ENCODE peak calls at places on chromosomes 1 and 21, in ten cellular contexts. S is dorsolateral prefrontal cortex; R is T-cell; L is stimulated activated CD4-positive, alpha-beta T cell treated with anti-CD3 and anti-CD28 coated beads, Interleukin-15, amount 100 ng/mL, for 24 hours; C is cardiac muscle cell; G is substantia nigra; U is choroid plexus epithelial cell; N is body of pancreas; D is ureter; B is mucosa of descending colon. W is an unnamed sample.

GRCh38 chr1:235642021-235642942 is 7.3 kb downstream of the GNG4 start:
- DNase-seq in S (no peak), R (peak), L (peak), C (peak), G (no peak), U (peak), N (no peak), D (no peak), B (no peak), W (no peak)

GRCh38 chr1:208541225-208541855 is 297.2 kb upstream of the PLXNA2 start:
- DNase-seq in S (no peak), R (no peak), L (no peak), C (no peak), G (no peak), U (no peak), N (no peak), D (no peak), B (no peak), W (no peak)

GRCh38 chr1:232014941-232015340 is 388.4 kb downstream of the DISC1 start:
- DNase-seq in S (no peak), R (no peak), L (no peak), C (no peak), G (no peak), U (no peak), N (no peak), D (no peak), B (no peak), W (peak)

GRCh38 chr1:25645641-25646400 is 29.2 kb downstream of the MAN1C1 start:
- DNase-seq in S (no peak), R (no peak), L (no peak), C (no peak), G (no peak), U (no peak), N (no peak), D (no peak), B (no peak), W (no peak)

GRCh38 chr1:239909894-239910293 is 181.8 kb upstream of the FMN2 start:
- DNase-seq in S (peak), R (no peak), L (no peak), C (peak), G (no peak), U (peak), N (peak), D (no peak), B (peak), W (no peak)

GRCh38 chr21:41630249-41630648 is 122.3 kb upstream of the TMPRSS2 start:
- DNase-seq in S (no peak), R (no peak), L (no peak), C (peak), G (no peak), U (peak), N (no peak), D (peak), B (peak), W (no peak)

GRCh38 chr1:38235705-38236104 is 189.1 kb upstream of the POU3F1 start:
- DNase-seq in S (no peak), R (no peak), L (no peak), C (peak), G (no peak), U (peak), N (peak), D (no peak), B (no peak), W (no peak)

GRCh38 chr1:163142152-163142551 is 60.6 kb downstream of the RGS5 start:
- DNase-seq in S (no peak), R (no peak), L (no peak), C (no peak), G (no peak), U (no peak), N (no peak), D (no peak), B (no peak), W (no peak)

GRCh38 chr1:226820935-226821718 is 49.3 kb upstream of the PSEN2 start:
- DNase-seq in S (peak), R (no peak), L (no peak), C (peak), G (no peak), U (peak), N (peak), D (peak), B (peak), W (no peak)

GRCh38 chr1:4133541-4133940 is 233.5 kb upstream of the C1orf174 start:
- DNase-seq in S (no peak), R (no peak), L (no peak), C (no peak), G (no peak), U (no peak), N (no peak), D (no peak), B (no peak), W (no peak)

GRCh38 chr1:226635456-226635941 is 86.9 kb downstream of the STUM start:
- DNase-seq in S (no peak), R (no peak), L (peak), C (no peak), G (no peak), U (no peak), N (no peak), D (no peak), B (no peak), W (no peak)

GRCh38 chr1:100481320-100481719 is 56.6 kb upstream of the GPR88 start:
- DNase-seq in S (no peak), R (no peak), L (no peak), C (no peak), G (no peak), U (no peak), N (no peak), D (no peak), B (no peak), W (no peak)

GRCh38 chr1:9058465-9058864 is 11.0 kb downstream of the SLC2A5 start:
- DNase-seq in S (no peak), R (no peak), L (no peak), C (peak), G (no peak), U (peak), N (no peak), D (no peak), B (no peak), W (no peak)

GRCh38 chr21:25838809-25839208 is 104.0 kb downstream of the GABPA start:
- DNase-seq in S (no peak), R (no peak), L (no peak), C (no peak), G (no peak), U (no peak), N (no peak), D (no peak), B (no peak), W (no peak)

GRCh38 chr21:38898422-38899098 is 92.8 kb downstream of the ETS2 start:
- DNase-seq in S (no peak), R (no peak), L (no peak), C (no peak), G (no peak), U (no peak), N (no peak), D (no peak), B (no peak), W (no peak)

W was measured in NCI-H1417 treated with DMSO at 0.1 percent for 48 hours.